ENCODE peak calls at places on chromosome 11, in nine cellular contexts. D, R, G, H, Z, P, B, L and O are unnamed samples.

GRCh38 chr11:72750556-72751292 is 1.5 kb downstream of the ARAP1 start:
- DNase-seq in D (peak; percentile 82), R (no peak), G (no peak), H (peak; percentile 32), Z (no peak), P (no peak), B (no peak), L (no peak), O (no peak)

GRCh38 chr11:127385071-127385470 is 384.5 kb upstream of the KIRREL3 start:
- DNase-seq in D (no peak), R (no peak), G (no peak), H (no peak), Z (no peak), P (no peak), B (no peak), L (no peak), O (no peak)

GRCh38 chr11:118763038-118763437 is 27.9 kb downstream of the DDX6 start:
- DNase-seq in D (no peak), R (no peak), G (no peak), H (no peak), Z (no peak), P (no peak), B (no peak), L (no peak), O (no peak)

GRCh38 chr11:56706486-56706885 is 7.6 kb downstream of the OR9G1 start:
- DNase-seq in D (no peak), R (no peak), G (no peak), H (no peak), Z (no peak), P (no peak), B (no peak), L (no peak), O (peak; percentile 68)

GRCh38 chr11:65640483-65641207 is 2.7 kb downstream of the SIPA1 start:
- DNase-seq in D (peak; percentile 86), R (no peak), G (no peak), H (no peak), Z (no peak), P (no peak), B (no peak), L (no peak), O (no peak)

GRCh38 chr11:64864473-64865285 is 13.7 kb downstream of the EHD1 start:
- DNase-seq in D (no peak), R (peak; percentile 85), G (peak; percentile 100), H (no peak), Z (peak; percentile 97), P (peak; percentile 53), B (no peak), L (peak; percentile 57), O (no peak)

GRCh38 chr11:119726585-119727522 is 2.1 kb downstream of the NECTIN1 start:
- DNase-seq in D (no peak), R (no peak), G (no peak), H (no peak), Z (no peak), P (no peak), B (peak; percentile 92), L (peak; percentile 84), O (no peak)

GRCh38 chr11:44681698-44682097 is 45.1 kb upstream of the TSPAN18 start:
- DNase-seq in D (no peak), R (no peak), G (peak; percentile 22), H (peak; percentile 32), Z (peak; percentile 64), P (peak; percentile 80), B (no peak), L (no peak), O (no peak)

GRCh38 chr11:130315354-130315970 is 745 bp upstream of the ZBTB44 start:
- DNase-seq in D (no peak), R (peak; percentile 13), G (no peak), H (no peak), Z (no peak), P (no peak), B (peak; percentile 85), L (peak; percentile 34), O (peak; percentile 11)

GRCh38 chr11:67484847-67485311 is 2.1 kb downstream of the AIP start:
- DNase-seq in D (peak; percentile 93), R (no peak), G (no peak), H (no peak), Z (no peak), P (no peak), B (no peak), L (no peak), O (peak; percentile 68)

GRCh38 chr11:126949066-126949945 is 51.3 kb downstream of the KIRREL3 start:
- DNase-seq in D (no peak), R (no peak), G (no peak), H (no peak), Z (peak; percentile 93), P (no peak), B (no peak), L (peak; percentile 48), O (peak; percentile 43)

GRCh38 chr11:59615132-59615636 is 390 bp downstream of the OSBP start:
- DNase-seq in D (peak; percentile 78), R (peak; percentile 77), G (no peak), H (peak; percentile 57), Z (no peak), P (no peak), B (peak; percentile 73), L (no peak), O (peak; percentile 50)

GRCh38 chr11:87022254-87022653 is 15.5 kb upstream of the TMEM135 start:
- DNase-seq in D (no peak), R (no peak), G (no peak), H (no peak), Z (no peak), P (no peak), B (no peak), L (no peak), O (no peak)

DNA sequence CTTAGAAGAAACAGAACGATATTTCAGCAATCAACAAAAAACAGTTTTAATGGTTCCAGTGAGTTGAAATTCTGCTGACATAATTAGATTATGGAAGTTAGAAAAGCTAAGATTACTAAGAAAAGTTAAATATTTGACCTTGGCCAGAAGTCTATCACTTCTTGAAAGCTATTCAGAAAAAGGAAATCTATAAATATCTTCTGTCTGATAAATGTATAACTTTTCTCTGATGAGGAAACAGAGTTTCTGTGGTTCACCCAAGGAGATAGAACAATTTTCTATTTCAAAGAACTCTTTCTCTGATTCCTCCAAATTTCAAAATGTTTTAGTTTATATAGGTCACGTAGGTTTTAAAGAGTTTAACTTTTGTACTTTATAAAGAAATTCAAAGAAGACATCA is 438.4 kb upstream of the CHORDC1 start:
- DNase-seq in D (no peak), R (no peak), G (no peak), H (no peak), Z (no peak), P (no peak), B (no peak), L (no peak), O (no peak)
- H3K4me2 ChIP-seq in D (no peak overlapping the region), R (no peak overlapping the region), G (no peak overlapping the region), H (no peak overlapping the region), Z (no peak overlapping the region), P (no peak overlapping the region), B (no peak overlapping the region), L (no peak overlapping the region), O (no peak overlapping the region)

GRCh38 chr11:82771781-82772180 is 38.1 kb upstream of the FAM181B start:
- DNase-seq in D (no peak), R (no peak), G (no peak), H (peak; percentile 63), Z (no peak), P (no peak), B (no peak), L (no peak), O (no peak)

GRCh38 chr11:82776377-82776776 is 42.7 kb upstream of the FAM181B start:
- DNase-seq in D (no peak), R (no peak), G (no peak), H (peak; percentile 63), Z (no peak), P (no peak), B (no peak), L (no peak), O (no peak)

GRCh38 chr11:82775736-82776346 is 42.2 kb upstream of the FAM181B start:
- DNase-seq in D (peak; percentile 88), R (peak; percentile 30), G (peak; percentile 38), H (peak; percentile 89), Z (peak; percentile 47), P (peak; percentile 85), B (peak; percentile 81), L (peak; percentile 59), O (peak; percentile 29)

GRCh38 chr11:82775218-82775617 is 41.6 kb upstream of the FAM181B start:
- DNase-seq in D (no peak), R (no peak), G (no peak), H (no peak), Z (no peak), P (no peak), B (no peak), L (no peak), O (no peak)
- H4K20me1 ChIP-seq in D (no peaks in the 10 kb centered on the region), R (no peaks in the 10 kb centered on the region), G (no peaks in the 10 kb centered on the region), H (no peaks in the 10 kb centered on the region), Z (no peaks in the 10 kb centered on the region), P (no peaks in the 10 kb centered on the region), B (no peaks in the 10 kb centered on the region), L (no peaks in the 10 kb centered on the region), O (no peaks in the 10 kb centered on the region)

GRCh38 chr11:122804796-122805195 is 33.5 kb upstream of the CRTAM start:
- DNase-seq in D (no peak), R (no peak), G (no peak), H (peak; percentile 57), Z (no peak), P (no peak), B (no peak), L (no peak), O (no peak)

GRCh38 chr11:122802876-122803275 is 35.4 kb upstream of the CRTAM start:
- DNase-seq in D (no peak), R (no peak), G (no peak), H (no peak), Z (no peak), P (no peak), B (no peak), L (no peak), O (no peak)

GRCh38 chr11:122804161-122804560 is 34.1 kb upstream of the CRTAM start:
- DNase-seq in D (no peak), R (no peak), G (no peak), H (peak; percentile 81), Z (no peak), P (no peak), B (no peak), L (no peak), O (no peak)

GRCh38 chr11:122803306-122803705 is 35.0 kb upstream of the CRTAM start:
- DNase-seq in D (no peak), R (no peak), G (peak; percentile 78), H (peak; percentile 98), Z (peak; percentile 79), P (no peak), B (no peak), L (no peak), O (no peak)

DNA sequence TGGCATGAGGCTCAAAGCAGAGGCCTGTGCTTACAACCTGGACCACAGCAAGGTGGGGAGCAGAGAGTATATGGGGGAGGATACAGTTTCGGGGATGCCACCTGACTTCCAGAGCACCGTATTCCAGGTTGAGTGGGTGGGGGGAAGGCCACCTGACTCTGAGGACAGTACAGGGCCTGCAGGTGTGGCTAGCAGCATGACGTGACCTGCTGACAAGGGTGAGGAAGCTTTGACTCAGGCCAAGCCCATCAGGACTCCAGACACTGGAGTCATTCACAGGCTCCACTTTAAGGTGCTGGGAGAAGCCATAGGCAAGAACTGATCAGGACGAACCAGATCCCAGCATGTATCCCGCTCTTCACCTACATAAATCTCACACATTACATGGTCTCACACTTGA is 34.6 kb upstream of the CRTAM start:
- DNase-seq in D (no peak), R (no peak), G (no peak), H (peak; percentile 87), Z (no peak), P (no peak), B (no peak), L (no peak), O (no peak)
- H3K4me2 ChIP-seq in D (no peak overlapping the region), R (no peak overlapping the region), G (no peak overlapping the region), H (peak overlapping the region; percentile 65), Z (no peak overlapping the region), P (no peak overlapping the region), B (no peak overlapping the region), L (no peak overlapping the region), O (no peak overlapping the region)

GRCh38 chr11:110463153-110463552 is 33.4 kb downstream of the FDX1 start:
- DNase-seq in D (peak; percentile 80), R (peak; percentile 67), G (peak; percentile 69), H (peak; percentile 51), Z (peak; percentile 66), P (peak; percentile 39), B (peak; percentile 71), L (peak; percentile 69), O (peak; percentile 22)
- H4K20me1 ChIP-seq in D (no peaks in the 10 kb centered on the region), R (no peaks in the 10 kb centered on the region), G (no peaks in the 10 kb centered on the region), H (peaks cover 4% of the 10 kb centered on the region), Z (no peaks in the 10 kb centered on the region), P (no peaks in the 10 kb centered on the region), B (no peaks in the 10 kb centered on the region), L (no peaks in the 10 kb centered on the region), O (no peaks in the 10 kb centered on the region)